ENCODE peak calls at places on chromosomes 13 and 19, in four cellular contexts. One of them, this sample, is unnamed.
A peak's percentile ranks its signal among the peaks of the same experiment; 100 is the strongest.

GRCh38 chr19:33296473-33297060 is 5.8 kb downstream of the CEBPA start:
- DNase-seq in naive thymus-derived CD8-positive, alpha-beta T cell: no peak
- DNase-seq in WTC11: no peak
- DNase-seq in activated CD4-positive, alpha-beta memory T cell treated with anti-CD3 and anti-CD28 coated beads, Interleukin-2, amount 10 ng/mL, durations not matched to agents 7 days and 5 days: no peak
- DNase-seq in this sample: no peak

GRCh38 chr19:12137541-12137940 is 2.6 kb downstream of the ZNF20 start:
- DNase-seq in naive thymus-derived CD8-positive, alpha-beta T cell: no peak
- DNase-seq in WTC11: peak; percentile 15
- DNase-seq in activated CD4-positive, alpha-beta memory T cell treated with anti-CD3 and anti-CD28 coated beads, Interleukin-2, amount 10 ng/mL, durations not matched to agents 7 days and 5 days: no peak
- DNase-seq in this sample: no peak

GRCh38 chr13:70960841-70961443 is 852.7 kb upstream of the KLHL1 start:
- DNase-seq in naive thymus-derived CD8-positive, alpha-beta T cell: no peak
- DNase-seq in WTC11: no peak
- DNase-seq in activated CD4-positive, alpha-beta memory T cell treated with anti-CD3 and anti-CD28 coated beads, Interleukin-2, amount 10 ng/mL, durations not matched to agents 7 days and 5 days: no peak
- DNase-seq in this sample: peak; percentile 42

GRCh38 chr13:44385401-44385800 is 11.8 kb downstream of the SERP2 start:
- DNase-seq in naive thymus-derived CD8-positive, alpha-beta T cell: no peak
- DNase-seq in WTC11: no peak
- DNase-seq in activated CD4-positive, alpha-beta memory T cell treated with anti-CD3 and anti-CD28 coated beads, Interleukin-2, amount 10 ng/mL, durations not matched to agents 7 days and 5 days: no peak
- DNase-seq in this sample: no peak

GRCh38 chr13:110012102-110012739 is 225.8 kb upstream of the IRS2 start:
- DNase-seq in naive thymus-derived CD8-positive, alpha-beta T cell: no peak
- DNase-seq in WTC11: no peak
- DNase-seq in activated CD4-positive, alpha-beta memory T cell treated with anti-CD3 and anti-CD28 coated beads, Interleukin-2, amount 10 ng/mL, durations not matched to agents 7 days and 5 days: no peak
- DNase-seq in this sample: no peak

GRCh38 chr13:79481685-79482052 is 714 bp downstream of the NDFIP2 start:
- DNase-seq in naive thymus-derived CD8-positive, alpha-beta T cell: peak; percentile 28
- DNase-seq in WTC11: peak; percentile 21
- DNase-seq in activated CD4-positive, alpha-beta memory T cell treated with anti-CD3 and anti-CD28 coated beads, Interleukin-2, amount 10 ng/mL, durations not matched to agents 7 days and 5 days: peak; percentile 48
- DNase-seq in this sample: no peak

GRCh38 chr19:6402834-6403608 is 10.1 kb upstream of the GTF2F1 start:
- DNase-seq in naive thymus-derived CD8-positive, alpha-beta T cell: no peak
- DNase-seq in WTC11: no peak
- DNase-seq in activated CD4-positive, alpha-beta memory T cell treated with anti-CD3 and anti-CD28 coated beads, Interleukin-2, amount 10 ng/mL, durations not matched to agents 7 days and 5 days: no peak
- DNase-seq in this sample: peak; percentile 23

GRCh38 chr19:45717983-45718650 is 12.6 kb downstream of the FBXO46 start:
- DNase-seq in naive thymus-derived CD8-positive, alpha-beta T cell: no peak
- DNase-seq in WTC11: no peak
- DNase-seq in activated CD4-positive, alpha-beta memory T cell treated with anti-CD3 and anti-CD28 coated beads, Interleukin-2, amount 10 ng/mL, durations not matched to agents 7 days and 5 days: no peak
- DNase-seq in this sample: peak; percentile 18

GRCh38 chr19:14616310-14616870 is 33.5 kb downstream of the CLEC17A start:
- DNase-seq in naive thymus-derived CD8-positive, alpha-beta T cell: no peak
- DNase-seq in WTC11: no peak
- DNase-seq in activated CD4-positive, alpha-beta memory T cell treated with anti-CD3 and anti-CD28 coated beads, Interleukin-2, amount 10 ng/mL, durations not matched to agents 7 days and 5 days: no peak
- DNase-seq in this sample: no peak

GRCh38 chr13:80262051-80262695 is 78.8 kb downstream of the SPRY2 start:
- DNase-seq in naive thymus-derived CD8-positive, alpha-beta T cell: no peak
- DNase-seq in WTC11: no peak
- DNase-seq in activated CD4-positive, alpha-beta memory T cell treated with anti-CD3 and anti-CD28 coated beads, Interleukin-2, amount 10 ng/mL, durations not matched to agents 7 days and 5 days: no peak
- DNase-seq in this sample: no peak

GRCh38 chr19:12723643-12724426 is at the start of gene TNPO2:
- DNase-seq in naive thymus-derived CD8-positive, alpha-beta T cell: peak; percentile 60
- DNase-seq in WTC11: peak; percentile 89
- DNase-seq in activated CD4-positive, alpha-beta memory T cell treated with anti-CD3 and anti-CD28 coated beads, Interleukin-2, amount 10 ng/mL, durations not matched to agents 7 days and 5 days: peak; percentile 79
- DNase-seq in this sample: peak; percentile 92

GRCh38 chr13:30463820-30464495 is 1.8 kb downstream of the HMGB1 start:
- DNase-seq in naive thymus-derived CD8-positive, alpha-beta T cell: peak; percentile 57
- DNase-seq in WTC11: no peak
- DNase-seq in activated CD4-positive, alpha-beta memory T cell treated with anti-CD3 and anti-CD28 coated beads, Interleukin-2, amount 10 ng/mL, durations not matched to agents 7 days and 5 days: peak; percentile 86
- DNase-seq in this sample: no peak

GRCh38 chr13:100608906-100609305 is 20.3 kb upstream of the GGACT start:
- DNase-seq in naive thymus-derived CD8-positive, alpha-beta T cell: no peak
- DNase-seq in WTC11: no peak
- DNase-seq in activated CD4-positive, alpha-beta memory T cell treated with anti-CD3 and anti-CD28 coated beads, Interleukin-2, amount 10 ng/mL, durations not matched to agents 7 days and 5 days: peak; percentile 58
- DNase-seq in this sample: no peak

GRCh38 chr19:48804496-48804895 is 6.3 kb downstream of the BCAT2 start:
- DNase-seq in naive thymus-derived CD8-positive, alpha-beta T cell: no peak
- DNase-seq in WTC11: no peak
- DNase-seq in activated CD4-positive, alpha-beta memory T cell treated with anti-CD3 and anti-CD28 coated beads, Interleukin-2, amount 10 ng/mL, durations not matched to agents 7 days and 5 days: no peak
- DNase-seq in this sample: no peak

GRCh38 chr19:2230807-2231533 is 5.2 kb downstream of the PLEKHJ1 start:
- DNase-seq in naive thymus-derived CD8-positive, alpha-beta T cell: no peak
- DNase-seq in WTC11: no peak
- DNase-seq in activated CD4-positive, alpha-beta memory T cell treated with anti-CD3 and anti-CD28 coated beads, Interleukin-2, amount 10 ng/mL, durations not matched to agents 7 days and 5 days: no peak
- DNase-seq in this sample: no peak

GRCh38 chr13:113098163-113098732 is 7.3 kb upstream of the F7 start:
- DNase-seq in naive thymus-derived CD8-positive, alpha-beta T cell: no peak
- DNase-seq in WTC11: no peak
- DNase-seq in activated CD4-positive, alpha-beta memory T cell treated with anti-CD3 and anti-CD28 coated beads, Interleukin-2, amount 10 ng/mL, durations not matched to agents 7 days and 5 days: no peak
- DNase-seq in this sample: no peak

GRCh38 chr13:41916173-41916954 is 44.5 kb downstream of the VWA8 start:
- DNase-seq in naive thymus-derived CD8-positive, alpha-beta T cell: no peak
- DNase-seq in WTC11: no peak
- DNase-seq in activated CD4-positive, alpha-beta memory T cell treated with anti-CD3 and anti-CD28 coated beads, Interleukin-2, amount 10 ng/mL, durations not matched to agents 7 days and 5 days: no peak
- DNase-seq in this sample: no peak